ENCODE peak calls at places on chromosome 7, in seven cellular contexts. Z, E, F, P, K, V and H are unnamed samples.

GRCh38 chr7:127253289-127254162 is 785 bp upstream of the GRM8 start:
- DNase-seq in V (peak), K (peak), P (peak), F (no peak), Z (peak), E (peak), H (peak)

GRCh38 chr7:26151650-26151952 is 397 bp upstream of the NFE2L3 start:
- DNase-seq in V (no peak), Z (no peak), E (no peak), P (no peak), F (no peak), K (no peak), H (no peak)

GRCh38 chr7:36298145-36298544 is 91.5 kb upstream of the ANLN start:
- DNase-seq in Z (no peak), K (no peak), E (no peak), P (no peak), V (no peak), F (no peak), H (no peak)

GRCh38 chr7:129778770-129779601 is 167.5 kb downstream of the NRF1 start:
- DNase-seq in Z (no peak), V (peak), K (no peak), E (no peak), P (peak), F (no peak), H (no peak)

GRCh38 chr7:105101864-105102263 is 87.9 kb downstream of the KMT2E start:
- DNase-seq in V (no peak), P (no peak), F (no peak), Z (no peak), K (peak), E (no peak), H (no peak)

GRCh38 chr7:108097703-108098102 is 32.5 kb downstream of the LAMB4 start:
- DNase-seq in V (no peak), Z (no peak), F (no peak), P (no peak), K (peak), E (no peak), H (peak)

GRCh38 chr7:36667007-36667406 is 57.3 kb downstream of the AOAH start:
- DNase-seq in V (no peak), K (no peak), Z (no peak), P (no peak), E (no peak), F (no peak), H (no peak)

GRCh38 chr7:153440781-153441180 is 611.4 kb upstream of the DPP6 start:
- DNase-seq in E (no peak), P (no peak), V (no peak), Z (no peak), K (no peak), F (no peak), H (no peak)

GRCh38 chr7:105621617-105622016 is 40.3 kb upstream of the EFCAB10 start:
- DNase-seq in V (no peak), K (no peak), P (no peak), Z (no peak), E (peak), F (peak), H (no peak)

GRCh38 chr7:80279760-80280159 is 145.1 kb downstream of the GNAI1 start:
- DNase-seq in E (peak), K (no peak), Z (no peak), V (peak), F (peak), P (no peak), H (no peak)

GRCh38 chr7:47326220-47326619 is 255.7 kb downstream of the TNS3 start:
- DNase-seq in E (peak), Z (no peak), K (no peak), P (no peak), F (no peak), V (peak), H (no peak)

GRCh38 chr7:1407883-1408282 is 51.4 kb downstream of the MICALL2 start:
- DNase-seq in Z (no peak), V (no peak), K (no peak), E (no peak), P (no peak), F (no peak), H (no peak)

GRCh38 chr7:153381275-153382119 is 621.9 kb downstream of the ACTR3B start:
- DNase-seq in P (peak), Z (no peak), E (no peak), K (peak), V (peak), F (peak), H (peak)

GRCh38 chr7:98831641-98832221 is 38.1 kb downstream of the TMEM130 start:
- DNase-seq in E (peak), Z (no peak), V (no peak), F (no peak), P (no peak), K (peak), H (peak)

GRCh38 chr7:44880317-44881018 is 4.9 kb downstream of the PURB start:
- DNase-seq in F (no peak), V (no peak), P (no peak), E (no peak), K (no peak), Z (no peak), H (no peak)
- H3K4me3 ChIP-seq in F (no peak), V (peak), P (peak), E (peak), K (peak), Z (no peak), H (no peak)

DNA sequence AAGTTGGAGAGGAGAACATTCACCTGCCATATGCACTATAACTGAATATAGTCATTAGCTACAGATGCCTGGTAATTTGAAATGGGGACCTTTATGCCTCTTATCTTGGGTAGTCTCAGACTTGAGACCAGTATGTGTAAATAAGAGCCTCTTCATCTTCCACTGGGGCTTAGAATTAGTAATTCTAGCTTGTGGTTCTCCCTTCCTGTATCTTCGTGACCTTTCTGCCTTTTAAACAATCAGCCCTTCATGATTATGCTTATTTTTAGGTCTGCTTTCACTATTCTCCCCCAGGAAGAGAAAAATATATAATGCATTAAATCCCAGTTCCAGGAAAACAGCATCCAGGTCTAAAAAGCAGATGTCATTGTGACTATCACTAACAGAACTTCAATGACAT is 79.7 kb upstream of the COL1A2 start:
- DNase-seq in P (no peak), Z (no peak), K (no peak), E (no peak), F (no peak), V (no peak), H (no peak)
- H3K4me3 ChIP-seq in P (no peak), Z (no peak), K (no peak), E (no peak), F (no peak), V (no peak), H (no peak)

DNA sequence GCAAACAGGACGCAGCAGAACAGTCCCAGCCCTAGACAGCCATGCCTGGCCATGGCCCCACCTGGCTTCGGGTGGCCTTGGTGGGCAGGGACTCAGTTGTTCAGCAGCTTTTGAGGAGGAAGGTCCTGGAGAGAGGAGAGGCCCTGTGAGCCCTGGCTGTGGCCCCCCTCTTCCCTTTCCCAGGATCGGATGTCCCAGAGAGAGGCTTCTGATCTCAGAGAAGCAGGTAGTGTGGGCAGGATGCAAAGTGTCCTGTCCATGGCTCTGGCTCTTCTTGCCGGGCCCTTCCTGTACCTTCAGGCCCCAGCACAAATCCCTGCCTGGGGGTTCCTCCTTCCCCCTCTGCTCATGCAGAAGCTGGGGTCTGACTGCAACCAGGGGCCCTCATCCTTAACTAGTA is 1.6 kb downstream of the PRRT4 start:
- DNase-seq in F (no peak), V (no peak), P (no peak), K (no peak), E (no peak), Z (no peak), H (no peak)
- H3K4me3 ChIP-seq in F (no peak), V (no peak), P (no peak), K (no peak), E (no peak), Z (no peak), H (no peak)

GRCh38 chr7:5797179-5797578 is 15.7 kb upstream of the RNF216 start:
- DNase-seq in K (no peak), E (no peak), V (no peak), F (no peak), P (no peak), Z (no peak), H (no peak)
- H3K4me3 ChIP-seq in K (no peak), E (no peak), V (no peak), F (no peak), P (no peak), Z (no peak), H (no peak)

GRCh38 chr7:132030161-132030568 is 473.7 kb upstream of the PODXL start:
- DNase-seq in P (peak), Z (no peak), E (peak), K (no peak), V (peak), F (no peak), H (no peak)
- H3K4me3 ChIP-seq in P (no peak), Z (no peak), E (no peak), K (no peak), V (no peak), F (no peak), H (no peak)

GRCh38 chr7:120996333-120996982 is 7.9 kb downstream of the CPED1 start:
- DNase-seq in P (no peak), F (peak), K (peak), Z (peak), V (peak), E (peak), H (peak)

GRCh38 chr7:120995659-120996058 is 7.1 kb downstream of the CPED1 start:
- DNase-seq in K (no peak), Z (no peak), E (no peak), V (no peak), F (no peak), P (no peak), H (no peak)

GRCh38 chr7:120997902-120998301 is 9.4 kb downstream of the CPED1 start:
- DNase-seq in P (no peak), Z (no peak), K (no peak), V (no peak), F (no peak), E (no peak), H (peak)

GRCh38 chr7:120998525-120998924 is 10.0 kb downstream of the CPED1 start:
- DNase-seq in P (no peak), K (no peak), Z (no peak), V (no peak), E (no peak), F (no peak), H (no peak)

GRCh38 chr7:120996983-120997334 is 8.4 kb downstream of the CPED1 start:
- DNase-seq in E (no peak), Z (no peak), P (no peak), V (no peak), K (no peak), F (no peak), H (no peak)
- H3K4me3 ChIP-seq in E (no peak), Z (no peak), P (no peak), V (no peak), K (no peak), F (no peak), H (no peak)

DNA sequence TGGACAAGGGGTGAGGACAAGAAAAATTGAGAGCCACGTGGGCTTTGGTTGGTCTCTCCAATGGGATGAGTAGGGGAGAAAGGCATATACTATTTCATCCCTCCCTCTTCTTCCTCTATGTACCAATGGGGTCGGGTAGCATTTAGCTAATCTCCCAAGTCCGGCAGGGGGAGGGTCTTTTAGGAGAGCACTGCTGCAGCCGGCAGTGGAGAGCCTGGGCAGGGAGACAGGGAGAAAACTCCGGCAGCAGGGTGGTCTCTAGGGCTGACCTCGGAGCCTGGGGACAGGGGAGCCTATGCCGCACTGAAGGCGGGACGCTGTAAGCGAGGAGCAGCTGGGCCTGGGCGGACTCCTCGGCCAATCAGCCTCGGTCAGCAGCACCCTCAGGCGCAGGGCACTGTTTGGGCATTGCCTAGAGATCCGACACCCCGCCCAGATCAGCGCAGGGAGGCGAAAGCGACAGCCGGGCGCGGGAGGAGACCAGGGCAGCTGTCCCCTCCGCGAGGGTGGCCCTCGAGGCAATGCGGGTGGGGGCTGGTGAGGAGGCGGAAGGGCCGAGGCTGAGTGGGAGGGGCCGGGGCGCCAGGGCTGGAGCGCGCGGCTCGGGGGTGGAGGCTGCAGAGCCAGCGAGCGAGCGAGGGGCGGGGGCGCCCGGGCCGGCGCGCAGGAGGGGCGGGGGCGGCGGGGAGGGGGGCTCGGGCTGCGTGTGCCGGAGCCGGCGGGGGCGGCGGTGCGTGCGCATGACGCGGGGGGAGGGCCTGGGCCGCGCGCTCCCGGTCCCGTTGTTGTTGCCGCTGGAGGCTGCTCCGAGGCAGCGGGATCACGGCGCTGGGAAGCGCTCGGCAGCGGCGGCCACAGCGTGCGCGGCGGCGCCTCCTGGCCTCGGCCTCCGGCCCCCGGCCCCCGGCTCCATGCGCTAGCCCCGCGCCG is at the start of gene AGAP3:
- DNase-seq in P (peak), Z (peak), K (peak), V (peak), E (peak), F (peak), H (no peak)
- H3K4me3 ChIP-seq in P (peak), Z (peak), K (peak), V (peak), E (peak), F (peak), H (peak)

DNA sequence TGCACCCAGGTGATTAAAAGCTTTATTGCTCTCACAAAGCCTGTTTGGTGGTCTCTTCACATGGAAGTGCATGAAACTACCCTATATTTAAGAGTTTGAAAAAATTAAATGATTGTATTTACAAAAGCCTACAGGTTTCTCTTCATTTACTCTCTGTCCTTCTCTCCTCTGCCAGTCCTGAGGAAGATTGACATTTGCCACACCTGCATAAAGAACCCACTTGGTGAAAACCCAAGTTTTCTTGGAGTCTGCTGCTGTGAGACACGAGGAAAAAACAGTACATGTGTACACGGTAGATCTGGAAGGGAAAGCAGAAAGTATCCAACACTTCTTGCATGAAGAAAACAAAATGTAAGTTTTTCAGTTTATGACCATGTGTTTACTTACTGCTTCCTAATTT is 994.4 kb upstream of the POT1 start:
- DNase-seq in Z (no peak), K (no peak), E (no peak), V (no peak), F (no peak), P (no peak), H (no peak)
- H3K4me3 ChIP-seq in Z (no peak), K (no peak), E (no peak), V (no peak), F (no peak), P (no peak), H (no peak)

GRCh38 chr7:43211693-43212092 is 99.2 kb downstream of the HECW1 start:
- DNase-seq in V (no peak), P (no peak), E (no peak), K (no peak), F (no peak), Z (no peak), H (no peak)

GRCh38 chr7:43211276-43211675 is 98.8 kb downstream of the HECW1 start:
- DNase-seq in E (no peak), V (no peak), P (no peak), F (no peak), K (no peak), Z (no peak), H (no peak)

GRCh38 chr7:43217055-43217454 is 104.6 kb downstream of the HECW1 start:
- DNase-seq in E (no peak), P (no peak), F (no peak), K (no peak), Z (no peak), V (no peak), H (no peak)

GRCh38 chr7:43215061-43215460 is 102.6 kb downstream of the HECW1 start:
- DNase-seq in F (no peak), P (no peak), Z (no peak), K (no peak), V (no peak), E (no peak), H (no peak)

DNA sequence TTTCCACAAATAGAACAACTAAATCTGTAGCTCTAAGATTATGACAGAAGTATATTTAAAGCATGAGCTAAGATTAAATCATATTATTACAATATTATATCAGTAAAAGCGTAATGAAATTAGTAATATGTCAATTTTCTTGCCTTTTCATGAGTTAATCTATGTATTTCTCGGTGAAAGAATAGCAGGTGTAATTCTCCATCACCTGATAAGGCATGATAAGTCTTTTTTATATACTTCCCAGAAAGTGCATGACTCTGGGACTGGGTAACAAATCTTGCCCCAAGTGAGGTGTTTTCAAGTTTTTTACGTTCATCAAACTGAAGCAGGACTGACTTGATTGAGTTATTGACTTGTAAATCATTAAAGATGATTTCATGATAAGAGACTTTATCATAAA is 100.5 kb downstream of the HECW1 start:
- DNase-seq in P (no peak), V (no peak), K (no peak), E (no peak), Z (no peak), F (no peak), H (no peak)
- H3K4me3 ChIP-seq in P (no peak), V (no peak), K (no peak), E (no peak), Z (no peak), F (no peak), H (no peak)